ENCODE peak calls at places on chromosomes 2 and 18, in nine cellular contexts. C is NCI-H510A; K is activated gamma-delta T cell treated with Interleukin-2 at 50 U/mL for 16 hours; J is tibial artery; V is lower leg skin; H is A549; N is ELR; L is sigmoid colon; A is activated CD4-positive, alpha-beta T cell treated with anti-CD3 and anti-CD28 coated beads, Interleukin-2, amount 50 U/mL, for 1 hour. M is an unnamed sample.

GRCh38 chr2:41199320-41199719 is 747.4 kb upstream of the SLC8A1 start:
- DNase-seq in A (no peak), H (no peak), V (no peak), J (no peak), C (no peak), L (no peak), K (no peak), N (no peak), M (no peak)

GRCh38 chr2:206616141-206616540 is 26.1 kb upstream of the FAM237A start:
- DNase-seq in N (peak), A (no peak), J (no peak), K (no peak), H (peak), C (no peak), L (no peak), V (no peak), M (no peak)

GRCh38 chr2:233075966-233076339 is 15.8 kb downstream of the INPP5D start:
- DNase-seq in C (no peak), K (peak), H (no peak), N (no peak), J (peak), A (no peak), V (no peak), L (no peak), M (no peak)

GRCh38 chr2:16010011-16010410 is 69.7 kb downstream of the MYCN start:
- DNase-seq in A (no peak), H (no peak), K (no peak), N (no peak), J (no peak), L (no peak), C (no peak), V (no peak), M (no peak)

GRCh38 chr2:174005801-174006419 is 40.7 kb upstream of the SP3 start:
- DNase-seq in H (no peak), C (no peak), N (no peak), K (no peak), V (no peak), A (no peak), L (no peak), J (no peak), M (no peak)

GRCh38 chr2:1538663-1539062 is 125.4 kb downstream of the TPO start:
- DNase-seq in A (no peak), C (peak), J (no peak), L (no peak), V (no peak), N (peak), K (no peak), H (peak), M (no peak)

GRCh38 chr2:237282568-237283128 is 131.3 kb downstream of the COL6A3 start:
- DNase-seq in H (no peak), L (no peak), N (peak), C (no peak), V (no peak), A (no peak), J (no peak), K (no peak), M (no peak)

GRCh38 chr2:133458280-133458679 is 110.0 kb downstream of the NCKAP5 start:
- DNase-seq in V (no peak), H (no peak), J (no peak), N (peak), L (no peak), A (no peak), C (no peak), K (no peak), M (no peak)

GRCh38 chr2:177551989-177552413 is 159.4 kb downstream of the AGPS start:
- DNase-seq in K (peak), V (peak), H (no peak), J (peak), A (no peak), N (peak), C (peak), L (peak), M (no peak)

GRCh38 chr18:2939317-2939716 is 73.6 kb downstream of the LPIN2 start:
- DNase-seq in K (no peak), A (no peak), N (no peak), C (no peak), V (no peak), H (peak), L (no peak), J (no peak), M (no peak)

GRCh38 chr2:71801969-71802368 is 345.7 kb downstream of the CYP26B1 start:
- DNase-seq in L (peak), V (peak), N (peak), K (no peak), J (peak), A (no peak), C (no peak), H (peak), M (no peak)

GRCh38 chr18:11518788-11519685 is 90.4 kb upstream of the SLC35G4 start:
- DNase-seq in C (peak), L (no peak), J (no peak), V (no peak), H (peak), A (peak), K (no peak), N (peak), M (no peak)

GRCh38 chr2:229572434-229573338 is 141.7 kb downstream of the DNER start:
- DNase-seq in C (no peak), K (no peak), A (no peak), L (no peak), N (no peak), J (no peak), V (no peak), H (no peak), M (no peak)

GRCh38 chr2:59425292-59425691 is 1128.2 kb downstream of the BCL11A start:
- DNase-seq in N (no peak), C (no peak), V (no peak), H (peak), L (no peak), J (no peak), A (no peak), K (no peak), M (no peak)

GRCh38 chr2:181203412-181203811 is 223.0 kb downstream of the UBE2E3 start:
- DNase-seq in A (no peak), H (peak), V (no peak), N (peak), L (no peak), J (no peak), K (no peak), C (no peak), M (no peak)

GRCh38 chr2:67836861-67837260 is 225.9 kb downstream of the C1D start:
- DNase-seq in K (no peak), A (no peak), H (no peak), C (no peak), L (no peak), N (no peak), V (no peak), J (no peak), M (no peak)

GRCh38 chr2:237571551-237571950 is 5.2 kb downstream of the PRLH start:
- DNase-seq in L (no peak), H (no peak), N (no peak), A (no peak), K (no peak), J (no peak), V (no peak), C (no peak), M (no peak)

GRCh38 chr2:38720613-38721241 is 30.4 kb downstream of the SRSF7 start:
- DNase-seq in C (no peak), L (peak), A (no peak), V (peak), H (no peak), J (peak), N (peak), K (no peak), M (no peak)

GRCh38 chr2:136115183-136115751 is 2.7 kb downstream of the CXCR4 start:
- DNase-seq in K (no peak), A (no peak), N (no peak), J (no peak), L (no peak), C (no peak), V (no peak), H (no peak), M (peak)

GRCh38 chr2:75424936-75425619 is 135.7 kb downstream of the EVA1A start:
- DNase-seq in C (no peak), H (no peak), L (no peak), A (no peak), J (no peak), K (no peak), N (peak), V (no peak), M (no peak)

GRCh38 chr2:88051792-88052191 is 3.8 kb downstream of the KRCC1 start:
- DNase-seq in C (no peak), L (no peak), H (no peak), V (no peak), J (no peak), K (no peak), A (no peak), N (no peak), M (no peak)